ENCODE peak calls at places on chromosomes 6 and 20, in eight cellular contexts. C is stromal cell of bone marrow, F is astrocyte of the hippocampus, R is WERI-Rb-1, B is T-helper 9 cell, Q is kidney glomerular epithelial cell, P is pancreas, U is DMS79. G is an unnamed sample.

GRCh38 chr20:21503345-21503744 is 10.5 kb downstream of the NKX2-2 start:
- DNase-seq in C (peak), F (peak), R (no peak), B (no peak), Q (peak), P (no peak), U (no peak), G (peak)

GRCh38 chr6:162363757-162364156 is 363.8 kb downstream of the PRKN start:
- DNase-seq in C (no peak), F (no peak), R (no peak), B (no peak), Q (no peak), P (no peak), U (no peak), G (no peak)

GRCh38 chr6:144602523-144603180 is 317.5 kb downstream of the UTRN start:
- DNase-seq in C (no peak), F (peak), R (no peak), B (no peak), Q (no peak), P (no peak), U (no peak), G (no peak)

GRCh38 chr20:37095108-37095608 is 639 bp downstream of the RBL1 start:
- DNase-seq in C (no peak), F (no peak), R (peak), B (peak), Q (no peak), P (no peak), U (peak), G (peak)

GRCh38 chr6:71294121-71294523 is 5.5 kb downstream of the OGFRL1 start:
- DNase-seq in C (peak), F (peak), R (no peak), B (no peak), Q (no peak), P (no peak), U (no peak), G (no peak)

GRCh38 chr20:327041-327945 is 1.9 kb downstream of the SOX12 start:
- DNase-seq in C (peak), F (peak), R (peak), B (peak), Q (peak), P (peak), U (peak), G (peak)

GRCh38 chr6:139135578-139136545 is 982 bp downstream of the HECA start:
- DNase-seq in C (no peak), F (peak), R (peak), B (peak), Q (no peak), P (peak), U (no peak), G (peak)

GRCh38 chr6:24903681-24904080 is 32.1 kb downstream of the RIPOR2 start:
- DNase-seq in C (no peak), F (no peak), R (no peak), B (no peak), Q (no peak), P (no peak), U (no peak), G (no peak)

GRCh38 chr6:65280060-65280459 is 427.0 kb downstream of the EYS start:
- DNase-seq in C (no peak), F (no peak), R (no peak), B (no peak), Q (no peak), P (no peak), U (no peak), G (no peak)

GRCh38 chr6:24549158-24549557 is 54.4 kb downstream of the ALDH5A1 start:
- DNase-seq in C (no peak), F (no peak), R (no peak), B (no peak), Q (no peak), P (no peak), U (no peak), G (no peak)

GRCh38 chr6:75376347-75377024 is 91.9 kb upstream of the TMEM30A start:
- DNase-seq in C (no peak), F (peak), R (no peak), B (no peak), Q (peak), P (no peak), U (no peak), G (peak)

GRCh38 chr20:43238833-43239232 is 49.1 kb upstream of the PTPRT start:
- DNase-seq in C (no peak), F (no peak), R (no peak), B (no peak), Q (no peak), P (no peak), U (no peak), G (peak)

GRCh38 chr6:43271103-43271815 is 26.8 kb upstream of the SLC22A7 start:
- DNase-seq in C (no peak), F (no peak), R (no peak), B (no peak), Q (no peak), P (no peak), U (no peak), G (no peak)

G was measured in SK-MEL-5.